ENCODE peak calls at places on chromosomes 6 and 20, in seven cellular contexts. F, S, R, P, M, H and G are unnamed samples.
A peak's percentile ranks its signal among the peaks of the same experiment; 100 is the strongest.

GRCh38 chr20:22471156-22471836 is 113.1 kb downstream of the FOXA2 start:
- DNase-seq in F (no peak), S (no peak), R (no peak), P (no peak), M (no peak), H (no peak), G (no peak)

GRCh38 chr6:25250878-25251277 is 28.3 kb upstream of the CARMIL1 start:
- DNase-seq in F (peak; percentile 43), S (peak; percentile 6), R (no peak), P (no peak), M (no peak), H (no peak), G (peak; percentile 72)

GRCh38 chr6:151917531-151918329 is 110.2 kb downstream of the ESR1 start:
- DNase-seq in F (no peak), S (no peak), R (no peak), P (no peak), M (no peak), H (no peak), G (no peak)

GRCh38 chr6:18388942-18389341 is 1.8 kb downstream of the RNF144B start:
- DNase-seq in F (peak; percentile 92), S (no peak), R (no peak), P (no peak), M (no peak), H (no peak), G (peak; percentile 87)

GRCh38 chr20:18634501-18634900 is 46.6 kb downstream of the DTD1 start:
- DNase-seq in F (no peak), S (no peak), R (no peak), P (no peak), M (no peak), H (no peak), G (no peak)

GRCh38 chr6:2127484-2127911 is 117.9 kb downstream of the GMDS start:
- DNase-seq in F (no peak), S (peak; percentile 59), R (no peak), P (no peak), M (peak; percentile 68), H (no peak), G (no peak)

GRCh38 chr20:3679749-3680700 is 1.8 kb downstream of the ADAM33 start:
- DNase-seq in F (peak; percentile 43), S (no peak), R (no peak), P (no peak), M (no peak), H (no peak), G (peak; percentile 94)

GRCh38 chr20:45067558-45067957 is 33.4 kb downstream of the KCNS1 start:
- DNase-seq in F (peak; percentile 57), S (no peak), R (no peak), P (no peak), M (no peak), H (no peak), G (peak; percentile 66)

GRCh38 chr6:57261896-57262295 is 39.8 kb upstream of the RAB23 start:
- DNase-seq in F (peak; percentile 39), S (no peak), R (no peak), P (no peak), M (no peak), H (no peak), G (peak; percentile 21)

GRCh38 chr6:19465760-19466159 is 371.4 kb upstream of the ID4 start:
- DNase-seq in F (peak; percentile 64), S (no peak), R (no peak), P (no peak), M (no peak), H (no peak), G (peak; percentile 83)

GRCh38 chr6:20497200-20497820 is 36.9 kb upstream of the CDKAL1 start:
- DNase-seq in F (peak; percentile 81), S (no peak), R (no peak), P (no peak), M (no peak), H (no peak), G (peak; percentile 91)

GRCh38 chr6:39821739-39822532 is 29.8 kb downstream of the DAAM2 start:
- DNase-seq in F (no peak), S (no peak), R (peak; percentile 59), P (no peak), M (peak; percentile 61), H (no peak), G (no peak)

GRCh38 chr20:11108102-11108842 is 434.5 kb upstream of the JAG1 start:
- DNase-seq in F (no peak), S (no peak), R (no peak), P (no peak), M (peak; percentile 64), H (no peak), G (no peak)

GRCh38 chr6:66623050-66623449 is 916.0 kb upstream of the EYS start:
- DNase-seq in F (no peak), S (no peak), R (no peak), P (no peak), M (no peak), H (no peak), G (no peak)

GRCh38 chr20:58025233-58025632 is 203.2 kb downstream of the ANKRD60 start:
- DNase-seq in F (no peak), S (no peak), R (no peak), P (no peak), M (peak; percentile 73), H (no peak), G (no peak)

GRCh38 chr6:166626177-166627038 is 643 bp downstream of the RPS6KA2 start:
- DNase-seq in F (peak; percentile 59), S (peak; percentile 23), R (no peak), P (no peak), M (no peak), H (no peak), G (peak; percentile 51)

GRCh38 chr6:28807682-28808280 is 116.0 kb downstream of the TRIM27 start:
- DNase-seq in F (peak; percentile 69), S (peak; percentile 68), R (no peak), P (no peak), M (no peak), H (no peak), G (peak; percentile 71)

GRCh38 chr6:16130932-16131387 is 2.1 kb downstream of the MYLIP start:
- DNase-seq in F (peak; percentile 91), S (no peak), R (no peak), P (peak; percentile 18), M (peak; percentile 63), H (no peak), G (peak; percentile 85)

GRCh38 chr6:94733066-94733465 is 844.3 kb upstream of the MANEA start:
- DNase-seq in F (no peak), S (no peak), R (no peak), P (no peak), M (no peak), H (no peak), G (no peak)